ENCODE peak calls at places on chromosomes 1 and 21, in eight cellular contexts. One of them, this sample, is unnamed.
A peak's percentile ranks its signal among the peaks of the same experiment; 100 is the strongest.

GRCh38 chr1:201593200-201593828 is 54.4 kb downstream of the NAV1 start:
- DNase-seq in CD4-positive, CD25-positive, alpha-beta regulatory T cell: no peak
- DNase-seq in cardiac muscle cell: peak; percentile 97
- DNase-seq in ascending aorta: no peak
- DNase-seq in CD4-positive, alpha-beta memory T cell: no peak
- DNase-seq in neural progenitor cell: no peak
- DNase-seq in heart left ventricle: peak; percentile 64
- DNase-seq in PC-3: peak; percentile 64
- DNase-seq in this sample: peak; percentile 99

GRCh38 chr1:165328136-165328535 is 28.4 kb downstream of the LMX1A start:
- DNase-seq in heart left ventricle: no peak
- DNase-seq in cardiac muscle cell: no peak
- DNase-seq in CD4-positive, alpha-beta memory T cell: no peak
- DNase-seq in neural progenitor cell: no peak
- DNase-seq in CD4-positive, CD25-positive, alpha-beta regulatory T cell: no peak
- DNase-seq in ascending aorta: no peak
- DNase-seq in PC-3: no peak
- DNase-seq in this sample: no peak

GRCh38 chr1:90925928-90926869 is 95.6 kb downstream of the ZNF644 start:
- DNase-seq in CD4-positive, alpha-beta memory T cell: no peak
- DNase-seq in ascending aorta: no peak
- DNase-seq in heart left ventricle: no peak
- DNase-seq in PC-3: no peak
- DNase-seq in CD4-positive, CD25-positive, alpha-beta regulatory T cell: no peak
- DNase-seq in cardiac muscle cell: peak; percentile 87
- DNase-seq in neural progenitor cell: peak; percentile 9
- DNase-seq in this sample: peak; percentile 29

GRCh38 chr1:157377216-157377821 is 175.0 kb downstream of the FCRL5 start:
- DNase-seq in CD4-positive, CD25-positive, alpha-beta regulatory T cell: no peak
- DNase-seq in ascending aorta: no peak
- DNase-seq in neural progenitor cell: peak; percentile 72
- DNase-seq in heart left ventricle: no peak
- DNase-seq in cardiac muscle cell: peak; percentile 38
- DNase-seq in PC-3: peak; percentile 74
- DNase-seq in CD4-positive, alpha-beta memory T cell: no peak
- DNase-seq in this sample: peak; percentile 53

GRCh38 chr21:30718239-30718909 is at the start of gene KRTAP21-3:
- DNase-seq in heart left ventricle: no peak
- DNase-seq in ascending aorta: no peak
- DNase-seq in CD4-positive, CD25-positive, alpha-beta regulatory T cell: no peak
- DNase-seq in cardiac muscle cell: no peak
- DNase-seq in neural progenitor cell: no peak
- DNase-seq in PC-3: peak; percentile 94
- DNase-seq in CD4-positive, alpha-beta memory T cell: no peak
- DNase-seq in this sample: no peak

GRCh38 chr1:17909634-17910033 is 154.5 kb downstream of the ACTL8 start:
- DNase-seq in CD4-positive, alpha-beta memory T cell: no peak
- DNase-seq in CD4-positive, CD25-positive, alpha-beta regulatory T cell: no peak
- DNase-seq in heart left ventricle: no peak
- DNase-seq in neural progenitor cell: peak; percentile 64
- DNase-seq in ascending aorta: no peak
- DNase-seq in PC-3: peak; percentile 41
- DNase-seq in cardiac muscle cell: peak; percentile 49
- DNase-seq in this sample: peak; percentile 18

GRCh38 chr21:41926068-41926806 is 27.6 kb downstream of the C2CD2 start:
- DNase-seq in heart left ventricle: no peak
- DNase-seq in neural progenitor cell: no peak
- DNase-seq in ascending aorta: no peak
- DNase-seq in CD4-positive, alpha-beta memory T cell: peak; percentile 70
- DNase-seq in CD4-positive, CD25-positive, alpha-beta regulatory T cell: peak; percentile 71
- DNase-seq in cardiac muscle cell: peak; percentile 64
- DNase-seq in PC-3: peak; percentile 39
- DNase-seq in this sample: peak; percentile 65

GRCh38 chr1:187157552-187157951 is 328.8 kb downstream of the PLA2G4A start:
- DNase-seq in CD4-positive, alpha-beta memory T cell: no peak
- DNase-seq in neural progenitor cell: peak; percentile 9
- DNase-seq in cardiac muscle cell: no peak
- DNase-seq in CD4-positive, CD25-positive, alpha-beta regulatory T cell: no peak
- DNase-seq in ascending aorta: no peak
- DNase-seq in heart left ventricle: no peak
- DNase-seq in PC-3: no peak
- DNase-seq in this sample: no peak

GRCh38 chr1:7526196-7526866 is 244.8 kb upstream of the VAMP3 start:
- DNase-seq in cardiac muscle cell: no peak
- DNase-seq in CD4-positive, alpha-beta memory T cell: no peak
- DNase-seq in heart left ventricle: peak; percentile 18
- DNase-seq in neural progenitor cell: no peak
- DNase-seq in PC-3: peak; percentile 5
- DNase-seq in CD4-positive, CD25-positive, alpha-beta regulatory T cell: no peak
- DNase-seq in ascending aorta: no peak
- DNase-seq in this sample: peak; percentile 42

GRCh38 chr1:196678510-196678884 is 26.7 kb downstream of the CFH start:
- DNase-seq in CD4-positive, alpha-beta memory T cell: no peak
- DNase-seq in heart left ventricle: no peak
- DNase-seq in PC-3: peak; percentile 51
- DNase-seq in cardiac muscle cell: peak; percentile 80
- DNase-seq in ascending aorta: no peak
- DNase-seq in CD4-positive, CD25-positive, alpha-beta regulatory T cell: no peak
- DNase-seq in neural progenitor cell: no peak
- DNase-seq in this sample: peak; percentile 71

GRCh38 chr1:9814619-9815018 is 9.1 kb downstream of the CLSTN1 start:
- DNase-seq in cardiac muscle cell: no peak
- DNase-seq in CD4-positive, CD25-positive, alpha-beta regulatory T cell: no peak
- DNase-seq in ascending aorta: no peak
- DNase-seq in CD4-positive, alpha-beta memory T cell: no peak
- DNase-seq in PC-3: no peak
- DNase-seq in heart left ventricle: no peak
- DNase-seq in neural progenitor cell: no peak
- DNase-seq in this sample: no peak

GRCh38 chr1:235838021-235838420 is 28.7 kb downstream of the LYST start:
- DNase-seq in neural progenitor cell: no peak
- DNase-seq in PC-3: no peak
- DNase-seq in ascending aorta: no peak
- DNase-seq in CD4-positive, alpha-beta memory T cell: no peak
- DNase-seq in CD4-positive, CD25-positive, alpha-beta regulatory T cell: no peak
- DNase-seq in cardiac muscle cell: no peak
- DNase-seq in heart left ventricle: no peak
- DNase-seq in this sample: no peak

GRCh38 chr1:87392241-87393192 is 63.8 kb downstream of the LMO4 start:
- DNase-seq in cardiac muscle cell: peak; percentile 46
- DNase-seq in ascending aorta: no peak
- DNase-seq in PC-3: peak; percentile 89
- DNase-seq in heart left ventricle: peak; percentile 21
- DNase-seq in CD4-positive, alpha-beta memory T cell: no peak
- DNase-seq in neural progenitor cell: no peak
- DNase-seq in CD4-positive, CD25-positive, alpha-beta regulatory T cell: no peak
- DNase-seq in this sample: peak; percentile 43

GRCh38 chr1:70504176-70504820 is 93.2 kb downstream of the CTH start:
- DNase-seq in CD4-positive, alpha-beta memory T cell: no peak
- DNase-seq in neural progenitor cell: no peak
- DNase-seq in cardiac muscle cell: peak; percentile 32
- DNase-seq in CD4-positive, CD25-positive, alpha-beta regulatory T cell: no peak
- DNase-seq in heart left ventricle: no peak
- DNase-seq in ascending aorta: no peak
- DNase-seq in PC-3: peak; percentile 39
- DNase-seq in this sample: peak; percentile 51

GRCh38 chr1:17755120-17755519 is at the start of gene ACTL8:
- DNase-seq in ascending aorta: no peak
- DNase-seq in cardiac muscle cell: no peak
- DNase-seq in PC-3: no peak
- DNase-seq in CD4-positive, alpha-beta memory T cell: no peak
- DNase-seq in heart left ventricle: no peak
- DNase-seq in CD4-positive, CD25-positive, alpha-beta regulatory T cell: no peak
- DNase-seq in neural progenitor cell: no peak
- DNase-seq in this sample: no peak

GRCh38 chr1:108560430-108561144 is 687 bp downstream of the EEIG2 start:
- DNase-seq in CD4-positive, alpha-beta memory T cell: peak; percentile 39
- DNase-seq in cardiac muscle cell: peak; percentile 58
- DNase-seq in PC-3: peak; percentile 61
- DNase-seq in CD4-positive, CD25-positive, alpha-beta regulatory T cell: peak; percentile 32
- DNase-seq in ascending aorta: peak; percentile 30
- DNase-seq in heart left ventricle: peak; percentile 69
- DNase-seq in neural progenitor cell: peak; percentile 70
- DNase-seq in this sample: peak; percentile 55

GRCh38 chr1:165355977-165356811 is at the start of gene LMX1A:
- DNase-seq in PC-3: no peak
- DNase-seq in CD4-positive, CD25-positive, alpha-beta regulatory T cell: no peak
- DNase-seq in neural progenitor cell: peak; percentile 68
- DNase-seq in ascending aorta: no peak
- DNase-seq in CD4-positive, alpha-beta memory T cell: no peak
- DNase-seq in cardiac muscle cell: peak; percentile 20
- DNase-seq in heart left ventricle: peak; percentile 55
- DNase-seq in this sample: peak; percentile 5

GRCh38 chr1:86466986-86467385 is 1.7 kb upstream of the CLCA1 start:
- DNase-seq in neural progenitor cell: no peak
- DNase-seq in heart left ventricle: no peak
- DNase-seq in ascending aorta: no peak
- DNase-seq in PC-3: peak; percentile 14
- DNase-seq in CD4-positive, alpha-beta memory T cell: no peak
- DNase-seq in CD4-positive, CD25-positive, alpha-beta regulatory T cell: no peak
- DNase-seq in cardiac muscle cell: no peak
- DNase-seq in this sample: peak; percentile 16

GRCh38 chr1:36542962-36543515 is 60.3 kb upstream of the CSF3R start:
- DNase-seq in neural progenitor cell: peak; percentile 52
- DNase-seq in ascending aorta: no peak
- DNase-seq in PC-3: peak; percentile 10
- DNase-seq in CD4-positive, CD25-positive, alpha-beta regulatory T cell: no peak
- DNase-seq in heart left ventricle: no peak
- DNase-seq in cardiac muscle cell: no peak
- DNase-seq in CD4-positive, alpha-beta memory T cell: no peak
- DNase-seq in this sample: peak; percentile 3

GRCh38 chr1:160030657-160031367 is 978 bp downstream of the PIGM start:
- DNase-seq in CD4-positive, CD25-positive, alpha-beta regulatory T cell: no peak
- DNase-seq in PC-3: peak; percentile 36
- DNase-seq in ascending aorta: no peak
- DNase-seq in neural progenitor cell: peak; percentile 59
- DNase-seq in cardiac muscle cell: no peak
- DNase-seq in heart left ventricle: no peak
- DNase-seq in CD4-positive, alpha-beta memory T cell: no peak
- DNase-seq in this sample: peak; percentile 13

GRCh38 chr21:41217656-41218380 is 49.9 kb downstream of the BACE2 start:
- DNase-seq in ascending aorta: no peak
- DNase-seq in heart left ventricle: peak; percentile 64
- DNase-seq in CD4-positive, alpha-beta memory T cell: no peak
- DNase-seq in neural progenitor cell: peak; percentile 32
- DNase-seq in cardiac muscle cell: peak; percentile 90
- DNase-seq in PC-3: no peak
- DNase-seq in CD4-positive, CD25-positive, alpha-beta regulatory T cell: no peak
- DNase-seq in this sample: peak; percentile 61

GRCh38 chr1:10761503-10762152 is 34.8 kb downstream of the CASZ1 start:
- DNase-seq in ascending aorta: no peak
- DNase-seq in PC-3: peak; percentile 67
- DNase-seq in cardiac muscle cell: no peak
- DNase-seq in CD4-positive, CD25-positive, alpha-beta regulatory T cell: no peak
- DNase-seq in heart left ventricle: no peak
- DNase-seq in neural progenitor cell: no peak
- DNase-seq in CD4-positive, alpha-beta memory T cell: peak; percentile 4
- DNase-seq in this sample: no peak

GRCh38 chr1:26787706-26788514 is at the start of gene PIGV:
- DNase-seq in PC-3: peak; percentile 79
- DNase-seq in cardiac muscle cell: peak; percentile 88
- DNase-seq in heart left ventricle: peak; percentile 93
- DNase-seq in CD4-positive, alpha-beta memory T cell: peak; percentile 87
- DNase-seq in CD4-positive, CD25-positive, alpha-beta regulatory T cell: peak; percentile 91
- DNase-seq in neural progenitor cell: peak; percentile 95
- DNase-seq in ascending aorta: peak; percentile 47
- DNase-seq in this sample: peak; percentile 91
- H3K4me1 ChIP-seq in PC-3: peaks cover 50% of the 10 kb centered on the region
- H3K4me1 ChIP-seq in cardiac muscle cell: peaks cover 32% of the 10 kb centered on the region
- H3K4me1 ChIP-seq in heart left ventricle: peaks cover 70% of the 10 kb centered on the region
- H3K4me1 ChIP-seq in CD4-positive, alpha-beta memory T cell: peaks cover 79% of the 10 kb centered on the region
- H3K4me1 ChIP-seq in CD4-positive, CD25-positive, alpha-beta regulatory T cell: peaks cover 58% of the 10 kb centered on the region
- H3K4me1 ChIP-seq in neural progenitor cell: peaks cover 33% of the 10 kb centered on the region
- H3K4me1 ChIP-seq in ascending aorta: peaks cover 9% of the 10 kb centered on the region
- H3K4me1 ChIP-seq in this sample: peaks cover 77% of the 10 kb centered on the region

DNA sequence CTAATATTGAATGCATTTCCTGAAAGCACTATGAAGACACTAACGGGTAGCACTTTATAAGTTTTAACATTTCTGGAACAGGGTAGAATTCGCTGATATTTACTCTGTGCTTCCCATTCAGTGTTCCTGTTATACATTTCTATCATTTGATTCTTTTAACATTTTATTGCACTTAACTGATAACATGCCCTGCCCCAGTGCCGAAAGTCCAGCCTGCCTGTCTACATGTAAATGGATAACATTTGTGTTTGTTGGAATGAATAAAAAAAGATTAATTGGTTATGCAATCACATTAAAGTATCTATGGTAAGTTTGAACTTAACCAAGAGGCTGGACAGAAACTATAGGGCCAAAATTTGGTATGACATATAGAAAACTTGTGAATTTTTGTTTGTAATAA is 790.5 kb upstream of the TPTE start:
- DNase-seq in PC-3: no peak
- DNase-seq in heart left ventricle: no peak
- DNase-seq in ascending aorta: no peak
- DNase-seq in CD4-positive, alpha-beta memory T cell: no peak
- DNase-seq in CD4-positive, CD25-positive, alpha-beta regulatory T cell: no peak
- DNase-seq in neural progenitor cell: no peak
- DNase-seq in cardiac muscle cell: no peak
- DNase-seq in this sample: no peak
- H3K9me3 ChIP-seq in PC-3: peaks cover 62% of the 10 kb centered on the region
- H3K9me3 ChIP-seq in heart left ventricle: peaks cover 9% of the 10 kb centered on the region
- H3K9me3 ChIP-seq in ascending aorta: peaks cover 11% of the 10 kb centered on the region
- H3K9me3 ChIP-seq in CD4-positive, alpha-beta memory T cell: peaks cover 3% of the 10 kb centered on the region
- H3K9me3 ChIP-seq in CD4-positive, CD25-positive, alpha-beta regulatory T cell: peaks cover 13% of the 10 kb centered on the region
- H3K9me3 ChIP-seq in neural progenitor cell: peaks cover 78% of the 10 kb centered on the region
- H3K9me3 ChIP-seq in cardiac muscle cell: peaks cover 15% of the 10 kb centered on the region
- H3K9me3 ChIP-seq in this sample: peaks cover 11% of the 10 kb centered on the region

GRCh38 chr1:181094813-181095212 is 6.3 kb downstream of the IER5 start:
- DNase-seq in CD4-positive, alpha-beta memory T cell: no peak
- DNase-seq in heart left ventricle: peak; percentile 59
- DNase-seq in PC-3: no peak
- DNase-seq in neural progenitor cell: peak; percentile 42
- DNase-seq in ascending aorta: no peak
- DNase-seq in CD4-positive, CD25-positive, alpha-beta regulatory T cell: no peak
- DNase-seq in cardiac muscle cell: peak; percentile 96
- DNase-seq in this sample: peak; percentile 93
- H3K4me1 ChIP-seq in CD4-positive, alpha-beta memory T cell: peaks cover 39% of the 10 kb centered on the region
- H3K4me1 ChIP-seq in heart left ventricle: peaks cover 70% of the 10 kb centered on the region
- H3K4me1 ChIP-seq in PC-3: peaks cover 11% of the 10 kb centered on the region
- H3K4me1 ChIP-seq in neural progenitor cell: peaks cover 57% of the 10 kb centered on the region
- H3K4me1 ChIP-seq in ascending aorta: peaks cover 20% of the 10 kb centered on the region
- H3K4me1 ChIP-seq in CD4-positive, CD25-positive, alpha-beta regulatory T cell: peaks cover 37% of the 10 kb centered on the region
- H3K4me1 ChIP-seq in cardiac muscle cell: peaks cover 21% of the 10 kb centered on the region
- H3K4me1 ChIP-seq in this sample: peaks cover 65% of the 10 kb centered on the region

GRCh38 chr1:238052496-238053266 is 162.0 kb upstream of the ZP4 start:
- DNase-seq in neural progenitor cell: no peak
- DNase-seq in PC-3: peak; percentile 56
- DNase-seq in heart left ventricle: no peak
- DNase-seq in ascending aorta: no peak
- DNase-seq in CD4-positive, CD25-positive, alpha-beta regulatory T cell: no peak
- DNase-seq in cardiac muscle cell: no peak
- DNase-seq in CD4-positive, alpha-beta memory T cell: no peak
- DNase-seq in this sample: no peak
- H3K9me3 ChIP-seq in neural progenitor cell: peaks cover 7% of the 10 kb centered on the region
- H3K9me3 ChIP-seq in PC-3: no peaks in the 10 kb centered on the region
- H3K9me3 ChIP-seq in heart left ventricle: no peaks in the 10 kb centered on the region
- H3K9me3 ChIP-seq in ascending aorta: no peaks in the 10 kb centered on the region
- H3K9me3 ChIP-seq in CD4-positive, CD25-positive, alpha-beta regulatory T cell: no peaks in the 10 kb centered on the region
- H3K9me3 ChIP-seq in cardiac muscle cell: no peaks in the 10 kb centered on the region
- H3K9me3 ChIP-seq in CD4-positive, alpha-beta memory T cell: no peaks in the 10 kb centered on the region
- H3K9me3 ChIP-seq in this sample: no peaks in the 10 kb centered on the region

This sample was measured in adipocyte.